ENCODE peak calls at places on chromosomes 7 and 10, in seven cellular contexts. S is activated CD4-positive, alpha-beta T cell treated with anti-CD3 and anti-CD28 coated beads, Interleukin-2, amount 50 U/mL, for 1 hour; W is GM23248; D is stimulated activated CD8-positive, alpha-beta memory T cell treated with anti-CD3 and anti-CD28 coated beads, Interleukin-4, amount 100 ng/mL, for 1 hour; F is fibroblast of the aortic adventitia; L is trophoblast cell; X is glutamatergic neuron. V is an unnamed sample.

GRCh38 chr10:112687647-112688046 is 240.6 kb downstream of the VTI1A start:
- DNase-seq in L (no peak), X (no peak), D (no peak), F (peak), S (no peak), W (peak), V (peak)

GRCh38 chr10:44733743-44734488 is 177.2 kb upstream of the TMEM72 start:
- DNase-seq in S (no peak), X (no peak), W (no peak), F (peak), D (no peak), L (no peak), V (no peak)

GRCh38 chr10:66695046-66695445 is 230.8 kb upstream of the LRRTM3 start:
- DNase-seq in S (no peak), X (no peak), D (no peak), W (no peak), F (no peak), L (no peak), V (no peak)

GRCh38 chr7:150842716-150843115 is 9.6 kb upstream of the AOC1 start:
- DNase-seq in D (no peak), X (no peak), L (no peak), F (no peak), S (no peak), W (no peak), V (no peak)

GRCh38 chr10:79007843-79008319 is 60.9 kb upstream of the ZMIZ1 start:
- DNase-seq in W (peak), L (no peak), X (no peak), D (no peak), S (no peak), F (no peak), V (peak)

GRCh38 chr7:45084336-45084735 is 4.4 kb downstream of the NACAD start:
- DNase-seq in W (no peak), S (no peak), D (no peak), X (no peak), L (no peak), F (no peak), V (no peak)

GRCh38 chr7:40883826-40884225 is 749.0 kb downstream of the SUGCT start:
- DNase-seq in W (no peak), F (peak), S (no peak), D (no peak), L (no peak), X (no peak), V (peak)

GRCh38 chr7:20561466-20561865 is 54.0 kb upstream of the ABCB5 start:
- DNase-seq in F (peak), X (no peak), L (no peak), D (no peak), W (no peak), S (no peak), V (no peak)

GRCh38 chr7:143013897-143014296 is 13.0 kb downstream of the OR9A2 start:
- DNase-seq in D (no peak), S (no peak), L (no peak), W (peak), X (no peak), F (peak), V (peak)

GRCh38 chr10:51092402-51092801 is 18.1 kb downstream of the PRKG1 start:
- DNase-seq in D (no peak), S (no peak), F (peak), X (no peak), W (peak), L (no peak), V (peak)

GRCh38 chr10:69097729-69098128 is 9.8 kb downstream of the SRGN start:
- DNase-seq in D (no peak), X (no peak), L (no peak), W (no peak), S (no peak), F (peak), V (no peak)

GRCh38 chr7:116951366-116952292 is 1.7 kb upstream of the ST7 start:
- DNase-seq in W (no peak), L (no peak), X (no peak), D (no peak), S (no peak), F (no peak), V (no peak)

GRCh38 chr10:59068581-59069191 is 107.8 kb upstream of the PHYHIPL start:
- DNase-seq in W (no peak), L (no peak), F (no peak), D (no peak), S (no peak), X (no peak), V (no peak)

GRCh38 chr10:121422096-121422495 is 176.1 kb downstream of the FGFR2 start:
- DNase-seq in D (no peak), L (no peak), W (no peak), S (no peak), F (no peak), X (no peak), V (no peak)

GRCh38 chr7:123745437-123745836 is 3.4 kb downstream of the WASL start:
- DNase-seq in S (no peak), L (no peak), F (no peak), X (no peak), W (no peak), D (no peak), V (no peak)

GRCh38 chr10:115773832-115774231 is 499.2 kb downstream of the GFRA1 start:
- DNase-seq in D (no peak), X (no peak), W (peak), S (no peak), F (no peak), L (no peak), V (peak)

GRCh38 chr7:101023839-101024238 is 4.0 kb downstream of the MUC17 start:
- DNase-seq in S (no peak), L (no peak), F (no peak), W (no peak), D (no peak), X (no peak), V (no peak)

GRCh38 chr10:905972-906371 is 25.5 kb downstream of the LARP4B start:
- DNase-seq in X (no peak), S (no peak), D (no peak), F (no peak), L (no peak), W (no peak), V (no peak)

GRCh38 chr10:132382231-132382922 is 14.6 kb upstream of the PWWP2B start:
- DNase-seq in F (no peak), S (no peak), W (peak), L (peak), X (peak), D (no peak), V (peak)

GRCh38 chr10:14684363-14684762 is 90.3 kb downstream of the FAM107B start:
- DNase-seq in S (no peak), D (no peak), W (peak), X (no peak), F (peak), L (no peak), V (peak)

GRCh38 chr7:16712916-16713315 is 40.6 kb upstream of the TSPAN13 start:
- DNase-seq in D (no peak), S (no peak), L (no peak), F (no peak), X (no peak), W (peak), V (peak)

GRCh38 chr10:35781643-35782035 is 139.5 kb upstream of the FZD8 start:
- DNase-seq in F (peak), W (peak), S (no peak), X (no peak), L (peak), D (no peak), V (no peak)

GRCh38 chr10:105700327-105700726 is 1059.2 kb downstream of the SORCS3 start:
- DNase-seq in W (no peak), D (no peak), X (no peak), S (no peak), F (no peak), L (no peak), V (no peak)

GRCh38 chr7:15757041-15757995 is 70.8 kb upstream of the MEOX2 start:
- DNase-seq in S (no peak), D (no peak), F (peak), L (no peak), W (peak), X (no peak), V (peak)

GRCh38 chr10:46520381-46520780 is 36.1 kb downstream of the GPRIN2 start:
- DNase-seq in S (no peak), W (no peak), L (no peak), F (no peak), D (no peak), X (peak), V (no peak)

GRCh38 chr10:100737359-100738054 is 7.9 kb upstream of the PAX2 start:
- DNase-seq in L (peak), X (peak), S (no peak), F (no peak), D (no peak), W (no peak), V (no peak)

GRCh38 chr7:43735802-43736603 is 6.7 kb upstream of the COA1 start:
- DNase-seq in S (no peak), L (no peak), X (no peak), W (no peak), D (no peak), F (peak), V (peak)

GRCh38 chr7:129367700-129368388 is 66.4 kb upstream of the STRIP2 start:
- DNase-seq in W (peak), F (peak), L (peak), S (peak), X (peak), D (peak), V (peak)

GRCh38 chr10:101046332-101047238 is 15.2 kb upstream of the KAZALD1 start:
- DNase-seq in W (peak), X (peak), S (no peak), L (no peak), F (no peak), D (no peak), V (peak)

GRCh38 chr10:103917326-103918052 is 495 bp downstream of the STN1 start:
- DNase-seq in D (no peak), X (peak), S (peak), F (no peak), L (no peak), W (peak), V (no peak)

GRCh38 chr10:124802313-124802675 is 675 bp downstream of the ABRAXAS2 start:
- DNase-seq in F (no peak), X (no peak), S (no peak), L (no peak), W (peak), D (no peak), V (peak)

V was measured in EH.